ENCODE peak calls at places on chromosomes 1 and 21, in four cellular contexts. A is Caco-2, X is fibroblast of the aortic adventitia, Y is PC-3. W is an unnamed sample.

GRCh38 chr1:226535626-226536025 is 12.9 kb upstream of the STUM start:
- DNase-seq in A (no peak), X (no peak), Y (no peak), W (no peak)

GRCh38 chr21:15003463-15004135 is 61.2 kb downstream of the NRIP1 start:
- DNase-seq in A (no peak), X (no peak), Y (no peak), W (no peak)

GRCh38 chr1:237687837-237688236 is 202.9 kb downstream of the ZP4 start:
- DNase-seq in A (no peak), X (no peak), Y (no peak), W (no peak)

GRCh38 chr1:119673171-119673940 is 25.3 kb upstream of the ZNF697 start:
- DNase-seq in A (no peak), X (peak), Y (peak), W (peak)

GRCh38 chr1:32338637-32339145 is 2.7 kb upstream of the MARCKSL1 start:
- DNase-seq in A (no peak), X (no peak), Y (no peak), W (no peak)

GRCh38 chr1:53373246-53373645 is 45.4 kb upstream of the LRP8 start:
- DNase-seq in A (no peak), X (no peak), Y (no peak), W (no peak)

GRCh38 chr21:15592271-15592860 is 137.4 kb upstream of the USP25 start:
- DNase-seq in A (peak), X (peak), Y (peak), W (peak)

GRCh38 chr1:87642581-87643129 is 314.0 kb downstream of the LMO4 start:
- DNase-seq in A (no peak), X (no peak), Y (peak), W (no peak)

GRCh38 chr1:175317309-175317708 is 124.7 kb upstream of the KIAA0040 start:
- DNase-seq in A (no peak), X (no peak), Y (peak), W (no peak)

GRCh38 chr1:3942416-3943122 is 42.5 kb upstream of the C1orf174 start:
- DNase-seq in A (no peak), X (no peak), Y (peak), W (no peak)

GRCh38 chr21:27823652-27824201 is 856.8 kb upstream of the ADAMTS5 start:
- DNase-seq in A (no peak), X (no peak), Y (no peak), W (no peak)

GRCh38 chr1:61605607-61606321 is 119.2 kb downstream of the TM2D1 start:
- DNase-seq in A (no peak), X (peak), Y (peak), W (peak)

GRCh38 chr1:235302143-235302542 is 25.8 kb downstream of the ARID4B start:
- DNase-seq in A (no peak), X (no peak), Y (no peak), W (no peak)

GRCh38 chr1:153617677-153618076 is 1.6 kb upstream of the S100A14 start:
- DNase-seq in A (peak), X (peak), Y (peak), W (no peak)

GRCh38 chr21:19807231-19807630 is 1191.0 kb upstream of the NCAM2 start:
- DNase-seq in A (no peak), X (no peak), Y (no peak), W (no peak)

GRCh38 chr21:19810779-19811178 is 1187.4 kb upstream of the NCAM2 start:
- DNase-seq in A (no peak), X (no peak), Y (no peak), W (no peak)
- H3K4me3 ChIP-seq in A (no peak), X (no peak), Y (no peak), W (no peak)

GRCh38 chr1:218165687-218166088 is 119.4 kb upstream of the RRP15 start:
- DNase-seq in A (no peak), X (no peak), Y (peak), W (no peak)

GRCh38 chr1:218164930-218165686 is 120.0 kb upstream of the RRP15 start:
- DNase-seq in A (peak), X (no peak), Y (peak), W (peak)

GRCh38 chr1:218163371-218163770 is 121.7 kb upstream of the RRP15 start:
- DNase-seq in A (no peak), X (no peak), Y (no peak), W (no peak)

DNA sequence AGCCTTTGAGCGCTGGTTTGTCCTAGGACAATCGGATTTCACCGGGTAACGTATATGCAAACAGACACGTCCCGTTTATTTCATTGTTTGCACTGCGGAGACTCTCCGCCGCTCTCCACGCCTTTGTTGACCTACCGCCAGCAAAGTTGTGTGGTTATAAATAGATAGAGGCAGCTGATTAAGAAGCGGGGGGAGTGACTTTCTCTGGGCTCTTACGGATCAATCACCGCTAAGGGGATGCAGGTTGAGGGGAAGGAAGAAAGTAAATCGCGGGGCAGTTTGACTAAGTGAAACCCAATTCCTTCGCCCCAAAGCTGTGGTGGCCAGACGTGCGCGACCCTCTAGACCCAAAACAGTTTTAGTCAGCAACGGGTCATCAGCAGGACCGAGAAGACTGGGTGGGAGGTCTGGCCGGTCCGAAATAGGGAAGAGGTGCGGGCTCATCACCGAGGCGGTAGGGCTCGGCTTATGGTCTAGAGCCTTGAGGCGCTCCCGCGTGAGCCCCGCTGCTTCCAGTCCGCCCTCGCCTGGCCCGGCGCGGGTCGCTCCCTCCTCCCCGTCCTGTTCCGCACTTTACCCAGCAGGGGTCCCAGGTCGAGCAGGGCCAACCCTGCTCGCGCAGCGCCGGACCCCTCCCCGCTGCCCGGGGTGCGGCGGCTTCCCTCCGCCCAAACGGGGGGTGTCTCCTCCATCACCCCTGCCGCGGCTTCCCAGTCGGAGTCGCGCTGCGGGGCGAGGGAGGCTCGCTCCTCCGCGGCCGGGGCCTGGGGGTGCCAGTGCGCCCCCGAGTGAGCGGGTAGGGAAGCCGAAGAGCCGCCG is 120.8 kb upstream of the RRP15 start:
- DNase-seq in A (peak), X (peak), Y (peak), W (peak)
- TF ChIP-seq CTCF in A (no peak), X (no peak), Y (peak), W (no peak)

GRCh38 chr1:23930270-23930669 is 17.1 kb upstream of the CNR2 start:
- DNase-seq in A (no peak), X (no peak), Y (no peak), W (no peak)

GRCh38 chr1:23927097-23927496 is 13.9 kb upstream of the CNR2 start:
- DNase-seq in A (no peak), X (no peak), Y (no peak), W (no peak)

GRCh38 chr1:23930861-23931471 is 17.8 kb upstream of the CNR2 start:
- DNase-seq in A (peak), X (peak), Y (no peak), W (peak)

GRCh38 chr1:23928789-23929188 is 15.6 kb upstream of the CNR2 start:
- DNase-seq in A (no peak), X (no peak), Y (no peak), W (no peak)

DNA sequence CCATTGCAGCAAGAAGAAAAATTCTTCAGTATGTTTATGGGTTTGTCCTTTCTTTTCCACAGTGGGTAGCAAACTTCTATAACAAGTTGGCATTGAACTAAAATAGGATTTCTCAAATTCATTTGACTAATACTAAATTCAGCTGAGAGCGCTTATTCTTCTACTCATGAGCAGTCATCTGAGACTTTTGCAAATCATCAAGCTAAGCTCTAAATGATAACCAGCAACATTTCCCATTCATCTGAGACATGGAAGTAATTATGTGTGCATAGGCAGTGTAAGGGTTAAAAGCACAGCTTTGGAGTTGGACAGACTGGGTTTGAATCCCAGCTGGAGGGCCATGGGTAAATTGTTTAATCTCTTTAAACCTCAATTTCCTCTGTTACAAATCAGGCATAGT is 18.3 kb upstream of the CNR2 start:
- DNase-seq in A (no peak), X (no peak), Y (no peak), W (no peak)
- H3K4me3 ChIP-seq in A (no peak), X (no peak), Y (no peak), W (no peak)

GRCh38 chr1:93414749-93415148 is 33.2 kb upstream of the FNBP1L start:
- DNase-seq in A (no peak), X (peak), Y (no peak), W (no peak)
- TF ChIP-seq CTCF in A (no peak), X (no peak), Y (no peak), W (no peak)

DNA sequence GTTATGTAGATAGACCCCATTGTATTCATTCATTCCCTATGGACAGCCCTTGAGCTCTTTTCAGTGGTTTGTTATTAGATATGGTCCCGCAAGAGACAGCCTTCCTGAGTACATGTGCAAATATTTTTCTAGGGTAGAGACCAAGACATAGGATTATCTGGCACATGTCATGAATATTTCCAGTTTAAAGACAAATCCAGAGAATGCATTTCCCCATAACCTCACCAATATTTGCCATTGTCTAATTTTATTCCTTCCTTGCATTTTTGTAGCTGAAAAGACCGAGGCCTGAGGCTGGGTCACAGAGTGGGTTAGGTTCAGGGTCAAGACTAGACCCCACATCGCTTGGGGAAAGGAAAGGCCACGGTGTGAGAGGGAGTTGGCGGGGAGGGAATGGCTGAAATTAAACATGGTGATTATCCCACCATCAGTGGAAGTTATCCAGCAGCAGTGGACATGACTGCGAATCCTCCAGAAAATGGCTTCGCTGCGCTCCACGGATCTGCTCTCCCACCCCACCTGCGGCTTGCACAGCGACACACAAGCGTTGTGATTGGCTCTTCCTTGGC is 15.9 kb upstream of the STMN1 start:
- DNase-seq in A (no peak), X (no peak), Y (no peak), W (no peak)
- H3K4me3 ChIP-seq in A (peak), X (peak), Y (peak), W (peak)

GRCh38 chr1:231818342-231818741 is 191.8 kb downstream of the DISC1 start:
- DNase-seq in A (no peak), X (peak), Y (no peak), W (no peak)
- TF ChIP-seq CTCF in A (no peak), X (no peak), Y (no peak), W (no peak)

GRCh38 chr1:159973350-159973940 is 19.4 kb upstream of the SLAMF9 start:
- DNase-seq in A (no peak), X (no peak), Y (no peak), W (no peak)
- H3K4me3 ChIP-seq in A (no peak), X (no peak), Y (no peak), W (no peak)

GRCh38 chr1:77825356-77825709 is 45.9 kb downstream of the MIGA1 start:
- DNase-seq in A (peak), X (peak), Y (peak), W (peak)
- TF ChIP-seq CTCF in A (no peak), X (no peak), Y (peak), W (peak)

GRCh38 chr1:111192074-111192473 is 8.4 kb downstream of the DENND2D start:
- DNase-seq in A (no peak), X (no peak), Y (no peak), W (no peak)

GRCh38 chr1:111191496-111191895 is 8.9 kb downstream of the DENND2D start:
- DNase-seq in A (no peak), X (peak), Y (no peak), W (peak)

GRCh38 chr1:111190931-111191451 is 9.5 kb downstream of the DENND2D start:
- DNase-seq in A (peak), X (peak), Y (no peak), W (peak)

GRCh38 chr1:111193712-111194480 is 6.5 kb downstream of the DENND2D start:
- DNase-seq in A (no peak), X (no peak), Y (peak), W (no peak)

DNA sequence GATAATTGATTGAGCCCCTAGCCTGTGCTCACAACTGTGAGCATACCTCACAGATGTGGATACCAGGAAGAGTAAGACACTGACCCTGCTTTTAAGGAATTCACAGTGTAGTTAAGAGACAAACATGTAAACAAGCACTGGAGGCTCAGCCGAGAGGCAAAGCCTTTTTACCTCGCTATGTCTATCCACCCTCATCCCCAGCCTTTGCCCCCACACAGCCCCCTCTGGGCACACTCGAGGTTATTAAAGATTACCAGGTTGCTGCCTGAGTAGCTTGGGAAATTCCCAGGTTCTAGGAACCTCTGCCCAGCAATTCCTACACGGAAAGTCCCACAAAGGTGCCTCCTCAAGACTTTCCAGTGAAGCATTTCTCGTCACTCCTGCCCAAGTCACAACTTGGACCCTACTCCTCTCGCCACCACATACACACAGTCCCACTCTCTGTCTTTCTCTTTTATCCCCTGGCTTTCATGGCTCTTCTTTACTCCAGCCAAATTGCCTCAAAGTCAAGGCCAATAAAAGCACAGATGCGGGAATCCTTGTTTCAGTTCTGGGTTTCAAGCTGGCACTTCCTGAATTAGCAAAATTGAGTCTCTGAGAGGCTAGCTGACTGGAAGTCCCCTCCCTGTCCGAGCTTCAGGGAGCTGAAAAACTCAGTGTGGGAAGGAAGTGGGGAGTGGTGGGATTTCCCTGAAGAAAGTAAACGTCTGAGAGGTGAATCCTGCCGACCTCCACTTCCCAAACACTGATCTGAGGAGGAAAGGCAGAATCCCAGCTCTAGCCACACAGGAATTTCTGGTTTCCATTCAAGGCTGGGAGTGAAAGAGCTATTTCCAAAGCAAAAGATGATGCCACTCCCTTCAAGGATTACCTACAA is 7.6 kb downstream of the DENND2D start:
- DNase-seq in A (no peak), X (peak), Y (no peak), W (no peak)
- H3K4me3 ChIP-seq in A (no peak), X (no peak), Y (no peak), W (no peak)